ENCODE peak calls at places on chromosomes 13 and 19, in six cellular contexts. Q, H, F, D, J and E are unnamed samples.
A peak's percentile ranks its signal among the peaks of the same experiment; 100 is the strongest.

GRCh38 chr13:24851546-24851945 is 87.6 kb downstream of the RNF17 start:
- DNase-seq in H (no peak), D (no peak), Q (no peak), J (no peak), F (no peak), E (no peak)

GRCh38 chr19:52369463-52370340 is at the start of gene ZNF880:
- DNase-seq in H (peak; percentile 93), J (peak; percentile 41), Q (peak; percentile 71), D (peak; percentile 38), F (no peak), E (no peak)

GRCh38 chr19:34276614-34277013 is 22.3 kb downstream of the GARRE1 start:
- DNase-seq in Q (no peak), J (no peak), H (no peak), D (no peak), F (no peak), E (no peak)

GRCh38 chr19:5292453-5292842 is 48.2 kb downstream of the PTPRS start:
- DNase-seq in F (no peak), Q (no peak), D (no peak), J (peak; percentile 76), H (no peak), E (no peak)

GRCh38 chr19:12993562-12993961 is 1.7 kb upstream of the NFIX start:
- DNase-seq in D (no peak), H (no peak), F (no peak), J (no peak), Q (no peak), E (no peak)

GRCh38 chr13:72680353-72680752 is 47.1 kb downstream of the MZT1 start:
- DNase-seq in D (no peak), J (no peak), H (no peak), Q (no peak), F (no peak), E (no peak)

GRCh38 chr13:96898855-96899254 is 95.4 kb downstream of the OXGR1 start:
- DNase-seq in F (no peak), J (no peak), H (no peak), D (no peak), Q (no peak), E (no peak)

GRCh38 chr19:4310247-4311121 is 6.1 kb downstream of the FSD1 start:
- DNase-seq in H (peak; percentile 79), J (peak; percentile 90), Q (peak; percentile 25), F (peak; percentile 57), D (no peak), E (peak; percentile 94)

GRCh38 chr19:48553676-48554384 is 1.9 kb downstream of the SULT2B1 start:
- DNase-seq in D (no peak), J (peak; percentile 83), Q (no peak), H (peak; percentile 51), F (no peak), E (peak; percentile 69)

GRCh38 chr13:19152403-19152802 is 29.2 kb downstream of the TUBA3C start:
- DNase-seq in Q (no peak), H (no peak), J (no peak), D (no peak), F (no peak), E (no peak)

GRCh38 chr13:25752957-25753540 is 298.8 kb downstream of the SHISA2 start:
- DNase-seq in J (no peak), H (no peak), F (no peak), D (no peak), Q (no peak), E (no peak)

GRCh38 chr13:95641291-95641811 is 3.2 kb downstream of the DZIP1 start:
- DNase-seq in Q (no peak), F (no peak), D (no peak), J (no peak), H (peak; percentile 44), E (no peak)

GRCh38 chr19:45629704-45630103 is 9.5 kb downstream of the EML2 start:
- DNase-seq in Q (no peak), D (no peak), F (no peak), J (no peak), H (no peak), E (no peak)

GRCh38 chr19:11361037-11361770 is 6.0 kb downstream of the PLPPR2 start:
- DNase-seq in J (peak; percentile 93), D (no peak), Q (no peak), F (no peak), H (peak; percentile 100), E (no peak)

GRCh38 chr19:1181606-1182005 is 7.5 kb upstream of the SBNO2 start:
- DNase-seq in J (no peak), Q (no peak), H (no peak), F (no peak), D (no peak), E (no peak)

GRCh38 chr13:83824561-83824960 is 57.7 kb downstream of the SLITRK1 start:
- DNase-seq in F (no peak), H (no peak), Q (no peak), J (no peak), D (no peak), E (no peak)

GRCh38 chr19:19477705-19478383 is 37.5 kb downstream of the TSSK6 start:
- DNase-seq in D (no peak), F (no peak), Q (no peak), H (no peak), J (no peak), E (no peak)

DNA sequence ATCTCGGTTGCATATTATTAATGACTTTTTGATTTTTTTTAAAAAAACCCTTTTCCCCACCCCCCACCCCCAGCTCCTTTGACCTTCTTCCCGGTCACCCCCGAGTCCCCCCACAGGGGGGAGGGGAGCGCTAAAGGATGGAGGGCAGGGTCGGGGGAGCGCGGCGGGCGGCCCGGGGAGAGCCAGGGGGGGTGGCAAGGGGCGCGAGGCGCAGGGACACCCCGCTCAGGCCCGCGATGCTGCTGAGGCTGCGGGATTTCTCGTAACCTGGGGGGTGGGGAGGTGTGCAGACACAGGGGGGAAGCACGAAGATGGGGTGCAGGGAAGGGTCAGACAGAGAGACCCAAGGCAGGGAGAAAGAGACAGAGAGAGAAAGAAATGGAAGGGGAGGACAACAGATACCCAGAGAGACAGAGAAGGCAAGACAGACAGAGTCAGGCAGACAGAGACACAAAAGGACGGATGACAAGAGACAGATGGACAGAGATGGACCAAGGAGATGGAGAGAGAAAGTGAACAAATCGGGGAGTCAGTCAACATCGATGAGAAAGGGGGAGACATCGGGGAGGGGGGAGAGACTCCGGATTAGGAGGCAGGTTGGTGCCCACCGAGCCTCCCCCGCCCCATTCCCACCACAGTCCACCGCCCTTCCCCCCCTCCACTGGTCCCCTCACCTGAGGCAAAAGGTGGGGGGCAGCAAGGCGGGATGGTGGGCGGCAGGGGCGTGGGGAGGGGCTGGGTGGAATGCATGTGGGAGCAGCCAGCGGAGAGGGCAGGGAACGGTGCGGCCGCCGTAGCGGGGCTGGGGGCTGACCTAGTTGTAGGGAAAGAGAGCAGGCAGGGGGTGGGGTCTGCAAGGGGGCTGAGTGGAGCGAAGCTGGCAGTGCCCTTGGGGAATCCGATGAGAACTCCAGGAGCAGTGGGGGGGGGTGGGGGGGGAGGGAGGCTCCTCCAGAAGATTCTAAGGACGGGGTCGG is 14.2 kb downstream of the KCNC3 start:
- DNase-seq in F (no peak), H (peak; percentile 74), Q (no peak), J (no peak), D (no peak), E (no peak)
- TF ChIP-seq MAX in F (no peak), H (no peak), Q (no peak), J (no peak), D (no peak), E (no peak)

DNA sequence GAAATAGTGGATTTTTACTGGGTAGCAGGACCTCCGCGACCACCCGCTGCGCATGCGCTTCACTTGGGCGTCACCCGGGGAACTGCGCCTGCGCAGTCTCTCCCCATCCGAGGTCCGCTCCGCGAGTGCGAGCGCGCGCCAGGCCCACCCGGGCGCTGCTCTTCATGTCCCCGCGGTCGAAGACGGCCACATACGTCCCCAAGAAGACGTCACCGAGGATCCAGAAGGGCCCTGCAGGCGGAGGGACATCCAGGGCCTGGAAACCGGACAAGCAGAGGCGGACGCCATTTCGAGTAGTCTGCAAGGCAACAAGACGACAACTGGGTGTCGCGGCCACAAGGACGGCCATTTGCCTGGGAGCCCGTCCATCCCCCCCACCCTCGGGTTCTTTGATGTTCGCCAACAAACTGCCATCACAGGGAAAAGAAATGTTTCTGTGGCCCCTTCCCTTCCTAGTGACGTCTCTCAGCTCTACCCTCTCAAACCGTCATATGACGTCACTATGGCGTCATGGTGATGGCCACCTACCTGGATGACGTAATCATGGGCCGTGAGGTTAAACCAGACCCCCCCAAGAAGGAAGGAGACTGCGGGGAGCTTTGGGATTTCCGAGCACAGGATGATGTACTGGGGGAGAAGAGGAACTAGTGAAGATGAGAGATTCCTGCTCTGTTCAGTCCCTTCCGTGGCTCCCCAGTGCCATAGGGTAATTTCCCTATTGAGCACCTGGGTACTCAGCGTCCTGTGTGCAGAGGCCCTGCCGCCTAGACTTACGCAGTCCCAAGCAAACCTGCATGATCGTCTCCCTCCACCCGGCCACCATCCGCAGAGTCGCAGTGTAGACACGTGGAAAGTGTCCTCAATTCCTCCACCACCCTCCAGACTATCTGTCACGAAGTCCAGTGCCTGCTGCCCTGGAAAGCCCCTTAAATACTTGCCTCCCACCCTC is 6.7 kb downstream of the NAPSA start:
- DNase-seq in H (no peak), J (peak; percentile 92), D (peak; percentile 48), F (no peak), Q (no peak), E (no peak)
- TF ChIP-seq ATF3 in H (no peak), J (peak; percentile 83), D (no peak), F (no peak), Q (no peak), E (no peak)

DNA sequence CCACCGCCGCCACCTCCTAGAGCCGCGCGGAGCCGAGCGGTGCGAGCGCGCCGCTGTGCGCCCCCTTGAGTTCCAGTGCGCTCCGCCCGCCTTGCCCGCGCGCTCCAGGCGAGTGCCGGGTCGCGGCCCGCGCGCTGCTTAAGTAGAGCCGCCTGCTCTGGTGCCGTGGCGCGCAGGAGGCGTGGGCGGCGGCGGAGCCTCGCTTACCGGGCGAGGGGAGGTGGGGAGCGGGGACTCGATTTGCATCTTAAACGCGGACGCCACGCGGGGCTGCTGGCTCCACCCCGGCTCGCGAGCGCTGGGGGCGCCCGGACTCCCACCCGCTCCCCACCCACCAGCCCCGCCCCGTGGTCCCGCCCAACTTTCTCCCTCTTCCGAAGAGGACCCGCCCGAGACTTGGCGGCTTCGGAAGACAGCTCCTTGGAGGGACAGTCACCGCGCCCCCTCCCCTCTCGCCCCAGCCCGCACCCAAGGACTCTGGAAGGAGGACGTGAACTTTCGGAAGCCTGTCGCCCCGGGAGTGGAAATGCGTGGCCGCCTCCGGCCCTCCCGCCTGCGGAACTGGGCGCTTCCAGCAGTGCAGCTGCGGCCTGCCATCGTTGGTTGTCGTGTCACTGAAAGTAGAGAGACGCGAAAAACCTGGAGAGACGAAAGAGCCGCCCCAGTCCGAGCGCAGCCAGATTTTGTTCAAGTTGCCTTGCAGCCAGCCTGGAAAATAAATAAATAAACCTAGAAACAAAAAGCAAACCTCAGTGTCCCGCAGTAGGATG is at the start of gene KCTD12:
- DNase-seq in Q (peak; percentile 19), H (peak; percentile 74), F (peak; percentile 24), D (no peak), J (peak; percentile 71), E (no peak)
- TF ChIP-seq MAX in Q (peak; percentile 73), H (no peak), F (no peak), D (no peak), J (no peak), E (no peak)

GRCh38 chr13:44686478-44687071 is 110.4 kb upstream of the TSC22D1 start:
- DNase-seq in Q (no peak), F (no peak), J (no peak), H (no peak), D (no peak), E (no peak)

GRCh38 chr13:44676534-44676933 is 100.4 kb upstream of the TSC22D1 start:
- DNase-seq in Q (no peak), D (no peak), J (no peak), F (no peak), H (no peak), E (no peak)

GRCh38 chr13:44685641-44686040 is 109.5 kb upstream of the TSC22D1 start:
- DNase-seq in J (no peak), F (no peak), H (no peak), D (no peak), Q (no peak), E (no peak)

GRCh38 chr13:44679602-44680001 is 103.5 kb upstream of the TSC22D1 start:
- DNase-seq in Q (no peak), J (no peak), F (no peak), H (no peak), D (no peak), E (no peak)

GRCh38 chr13:44680746-44681355 is 104.7 kb upstream of the TSC22D1 start:
- DNase-seq in J (no peak), D (no peak), F (no peak), Q (no peak), H (no peak), E (no peak)
- TF ChIP-seq ATF3 in J (no peak), D (no peak), F (no peak), Q (no peak), H (no peak), E (no peak)